ENCODE peak calls at places on chromosomes 11 and 22, in five cellular contexts. S is HTR-8/SVneo; Q is AG09319; G is stimulated activated naive CD4-positive, alpha-beta T cell; W is fibroblast of pulmonary artery. V is an unnamed sample.

GRCh38 chr11:107736546-107736945 is 24.7 kb upstream of the SLN start:
- DNase-seq in S (no peak), Q (no peak), G (no peak), W (no peak), V (no peak)

GRCh38 chr22:25402501-25403283 is 161.8 kb upstream of the GRK3 start:
- DNase-seq in S (no peak), Q (no peak), G (no peak), W (peak), V (no peak)

GRCh38 chr11:134376150-134376921 is 35.7 kb downstream of the B3GAT1 start:
- DNase-seq in S (no peak), Q (no peak), G (no peak), W (no peak), V (no peak)

GRCh38 chr11:95364324-95365295 is 133.6 kb upstream of the SESN3 start:
- DNase-seq in S (no peak), Q (no peak), G (no peak), W (peak), V (no peak)

GRCh38 chr11:11532574-11532973 is 89.2 kb downstream of the GALNT18 start:
- DNase-seq in S (no peak), Q (no peak), G (no peak), W (no peak), V (no peak)

GRCh38 chr11:12389676-12390075 is 12.3 kb downstream of the PARVA start:
- DNase-seq in S (no peak), Q (no peak), G (no peak), W (no peak), V (no peak)

GRCh38 chr11:17985517-17985916 is 27.3 kb downstream of the SERGEF start:
- DNase-seq in S (no peak), Q (no peak), G (no peak), W (peak), V (no peak)

GRCh38 chr22:44363214-44363979 is 50.6 kb upstream of the SHISAL1 start:
- DNase-seq in S (peak), Q (peak), G (no peak), W (peak), V (peak)

GRCh38 chr11:73760066-73760679 is 701 bp downstream of the RAB6A start:
- DNase-seq in S (peak), Q (no peak), G (no peak), W (peak), V (no peak)

GRCh38 chr11:84890706-84891105 is 736.4 kb downstream of the DLG2 start:
- DNase-seq in S (no peak), Q (no peak), G (no peak), W (no peak), V (no peak)

GRCh38 chr11:119694334-119694733 is 34.7 kb downstream of the NECTIN1 start:
- DNase-seq in S (no peak), Q (no peak), G (no peak), W (no peak), V (no peak)

GRCh38 chr11:13010737-13011342 is 1.7 kb downstream of the RASSF10 start:
- DNase-seq in S (no peak), Q (no peak), G (no peak), W (no peak), V (no peak)

GRCh38 chr22:23245045-23245798 is 64.9 kb downstream of the BCR start:
- DNase-seq in S (no peak), Q (no peak), G (no peak), W (no peak), V (no peak)

GRCh38 chr11:46361283-46362145 is 14.3 kb downstream of the DGKZ start:
- DNase-seq in S (no peak), Q (no peak), G (peak), W (peak), V (no peak)

GRCh38 chr11:92070026-92070889 is 154.4 kb upstream of the FAT3 start:
- DNase-seq in S (no peak), Q (no peak), G (no peak), W (peak), V (no peak)

GRCh38 chr11:78023426-78023825 is 350 bp upstream of the KCTD14 start:
- DNase-seq in S (no peak), Q (no peak), G (no peak), W (no peak), V (no peak)

GRCh38 chr11:108803781-108804180 is 138.9 kb downstream of the DDX10 start:
- DNase-seq in S (no peak), Q (no peak), G (no peak), W (peak), V (peak)